ENCODE peak calls at places on chromosomes 16 and 17, in five cellular contexts. J, D, I, N and O are unnamed samples.

GRCh38 chr17:61411114-61411943 is 11.7 kb downstream of the TBX2 start:
- DNase-seq in J (no peak), D (peak), I (peak), N (peak), O (no peak)

GRCh38 chr16:74829637-74830036 is 55.0 kb upstream of the FA2H start:
- DNase-seq in J (no peak), D (no peak), I (no peak), N (no peak), O (no peak)

GRCh38 chr17:34519286-34519685 is 60.1 kb upstream of the TMEM132E start:
- DNase-seq in J (no peak), D (peak), I (no peak), N (no peak), O (no peak)

GRCh38 chr16:74321356-74321755 is 24.7 kb downstream of the PSMD7 start:
- DNase-seq in J (no peak), D (no peak), I (peak), N (no peak), O (no peak)

GRCh38 chr17:27915715-27916114 is 22.6 kb upstream of the LYRM9 start:
- DNase-seq in J (no peak), D (no peak), I (no peak), N (no peak), O (no peak)

GRCh38 chr16:29009050-29009837 is 24.4 kb downstream of the LAT start:
- DNase-seq in J (no peak), D (no peak), I (no peak), N (no peak), O (no peak)

GRCh38 chr17:27538156-27538955 is 82.1 kb downstream of the KSR1 start:
- DNase-seq in J (no peak), D (no peak), I (no peak), N (peak), O (no peak)

GRCh38 chr17:63364387-63364786 is 81.7 kb downstream of the CYB561 start:
- DNase-seq in J (no peak), D (no peak), I (peak), N (peak), O (no peak)

GRCh38 chr16:48446534-48446920 is 61.3 kb upstream of the SIAH1 start:
- DNase-seq in J (no peak), D (no peak), I (no peak), N (no peak), O (no peak)

GRCh38 chr17:81511800-81512559 is 619 bp downstream of the ACTG1 start:
- DNase-seq in J (peak), D (peak), I (no peak), N (no peak), O (no peak)

GRCh38 chr16:9658157-9658556 is 524.1 kb downstream of the GRIN2A start:
- DNase-seq in J (no peak), D (no peak), I (no peak), N (no peak), O (no peak)

GRCh38 chr16:6753553-6753952 is 579.1 kb upstream of the RBFOX1 start:
- DNase-seq in J (no peak), D (no peak), I (no peak), N (no peak), O (no peak)

GRCh38 chr16:79380990-79381389 is 219.5 kb downstream of the MAF start:
- DNase-seq in J (no peak), D (no peak), I (no peak), N (no peak), O (no peak)

GRCh38 chr17:752002-752619 is at the start of gene GEMIN4:
- DNase-seq in J (peak), D (peak), I (peak), N (peak), O (no peak)

GRCh38 chr16:29852654-29853053 is 10.4 kb downstream of the CDIPT start:
- DNase-seq in J (no peak), D (no peak), I (no peak), N (peak), O (no peak)

GRCh38 chr16:80672379-80672778 is 131.6 kb downstream of the DYNLRB2 start:
- DNase-seq in J (no peak), D (no peak), I (no peak), N (no peak), O (no peak)

GRCh38 chr17:57862990-57863667 is 13.3 kb upstream of the MRPS23 start:
- DNase-seq in J (no peak), D (no peak), I (no peak), N (no peak), O (no peak)

GRCh38 chr17:79607941-79608728 is 2.7 kb downstream of the RBFOX3 start:
- DNase-seq in J (no peak), D (peak), I (no peak), N (peak), O (no peak)

GRCh38 chr17:31580331-31581021 is 189.0 kb downstream of the RAB11FIP4 start:
- DNase-seq in J (peak), D (no peak), I (no peak), N (peak), O (no peak)

GRCh38 chr17:43665387-43666101 is 3.8 kb upstream of the MEOX1 start:
- DNase-seq in J (no peak), D (no peak), I (no peak), N (no peak), O (no peak)

GRCh38 chr16:51134269-51134812 is 16.7 kb downstream of the SALL1 start:
- DNase-seq in J (no peak), D (no peak), I (no peak), N (no peak), O (no peak)

GRCh38 chr16:62805221-62805857 is 769.1 kb upstream of the CDH8 start:
- DNase-seq in J (no peak), D (no peak), I (no peak), N (no peak), O (no peak)

GRCh38 chr17:77684803-77685580 is 273.5 kb upstream of the TNRC6C start:
- DNase-seq in J (no peak), D (no peak), I (no peak), N (no peak), O (no peak)

GRCh38 chr16:68642047-68642435 is 3.1 kb upstream of the CDH3 start:
- DNase-seq in J (no peak), D (no peak), I (no peak), N (no peak), O (no peak)

GRCh38 chr16:23408242-23409201 is 44.5 kb downstream of the COG7 start:
- DNase-seq in J (no peak), D (peak), I (peak), N (peak), O (no peak)

GRCh38 chr16:49643429-49644142 is 212.3 kb downstream of the ZNF423 start:
- DNase-seq in J (no peak), D (no peak), I (no peak), N (peak), O (no peak)

GRCh38 chr17:7357381-7357780 is 2.4 kb downstream of the TMEM95 start:
- DNase-seq in J (no peak), D (no peak), I (no peak), N (no peak), O (no peak)

GRCh38 chr16:6694636-6695035 is 638.0 kb upstream of the RBFOX1 start:
- DNase-seq in J (no peak), D (no peak), I (no peak), N (no peak), O (no peak)

GRCh38 chr16:75074920-75075687 is 41.5 kb downstream of the LDHD start:
- DNase-seq in J (peak), D (no peak), I (no peak), N (no peak), O (no peak)

GRCh38 chr16:67268136-67268579 is 11.2 kb upstream of the PLEKHG4 start:
- DNase-seq in J (peak), D (peak), I (no peak), N (peak), O (no peak)

GRCh38 chr17:10754109-10754508 is 24.3 kb upstream of the TMEM220 start:
- DNase-seq in J (no peak), D (peak), I (peak), N (no peak), O (no peak)

GRCh38 chr16:27642753-27643152 is 92.8 kb downstream of the KATNIP start:
- DNase-seq in J (no peak), D (peak), I (no peak), N (no peak), O (no peak)

GRCh38 chr16:57252148-57252721 is 7.2 kb downstream of the ARL2BP start:
- DNase-seq in J (peak), D (no peak), I (no peak), N (no peak), O (no peak)

GRCh38 chr17:50469005-50469605 is 425 bp upstream of the CHAD start:
- DNase-seq in J (no peak), D (no peak), I (no peak), N (no peak), O (no peak)

GRCh38 chr16:75555707-75556512 is at the start of gene TMEM231:
- DNase-seq in J (peak), D (peak), I (peak), N (peak), O (peak)

GRCh38 chr17:56497132-56497531 is 96.4 kb upstream of the NOG start:
- DNase-seq in J (no peak), D (no peak), I (no peak), N (no peak), O (no peak)
- H3K27ac ChIP-seq in J (no peak), D (no peak), I (no peak), N (no peak), O (no peak)

DNA sequence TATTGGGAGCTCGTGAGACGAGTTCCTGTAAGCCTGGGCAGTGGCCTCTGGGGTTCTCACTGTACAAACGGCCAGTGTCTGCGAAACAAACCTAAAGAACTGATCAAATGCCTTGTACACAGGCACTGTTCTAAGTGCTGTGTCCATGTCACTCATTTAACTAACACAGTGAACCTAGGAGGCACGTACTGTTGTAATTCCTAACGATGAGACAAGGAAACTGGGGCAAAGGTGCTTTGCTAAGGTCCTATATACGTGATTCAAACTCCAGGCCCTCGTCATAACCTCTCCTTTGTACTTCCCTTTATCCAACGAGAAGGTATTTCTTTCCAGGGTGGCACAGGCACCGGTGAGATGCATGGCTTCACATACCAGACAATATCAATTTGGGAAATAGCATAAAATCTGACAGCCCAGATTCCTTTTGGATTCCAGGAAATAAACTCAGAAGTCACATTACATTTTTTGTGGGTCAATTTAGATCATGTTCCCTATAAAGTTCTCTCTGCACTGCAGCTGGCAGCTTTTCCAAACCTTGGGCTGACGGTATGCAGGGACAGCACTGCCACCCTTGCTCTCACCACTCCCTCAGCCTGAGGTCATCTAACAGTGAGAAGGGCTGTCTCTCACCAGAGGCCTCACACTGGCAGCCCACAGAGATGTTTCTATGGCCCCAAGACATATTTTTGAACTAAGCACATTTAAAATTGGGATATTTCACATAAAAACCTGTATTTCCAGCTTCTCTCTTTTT is 18.3 kb downstream of the GLYR1 start:
- DNase-seq in J (no peak), D (no peak), I (peak), N (no peak), O (no peak)
- H3K27ac ChIP-seq in J (no peak), D (no peak), I (peak), N (no peak), O (no peak)

DNA sequence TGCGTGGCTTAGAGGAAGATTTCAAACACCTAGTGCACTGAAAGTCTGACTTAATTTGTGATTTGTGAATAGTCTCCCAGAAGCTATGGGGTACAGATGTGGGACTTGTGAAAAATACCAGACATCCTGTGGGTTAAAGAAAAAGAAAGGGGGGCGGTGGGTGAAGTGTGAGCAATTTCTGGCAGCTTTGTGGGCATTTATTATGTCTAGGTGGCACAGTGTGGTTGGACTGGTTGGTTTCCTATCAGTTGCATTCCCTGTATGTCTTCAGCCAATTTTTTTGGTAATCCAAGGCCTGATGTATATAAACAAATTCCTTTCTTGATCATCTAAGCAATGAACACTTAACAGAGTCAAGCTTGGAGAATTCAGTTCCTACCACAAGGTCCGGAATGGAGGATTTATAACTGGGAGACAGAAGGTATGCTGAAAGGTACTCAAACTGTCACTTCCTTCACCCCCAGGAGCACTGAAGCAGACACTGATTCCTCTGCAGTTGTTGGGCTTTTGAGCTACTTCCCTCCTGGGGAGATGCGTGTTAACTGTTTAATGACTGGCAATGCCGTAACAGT is 211.6 kb downstream of the WWOX start:
- DNase-seq in J (no peak), D (no peak), I (no peak), N (peak), O (no peak)
- H3K27ac ChIP-seq in J (no peak), D (no peak), I (no peak), N (no peak), O (no peak)

DNA sequence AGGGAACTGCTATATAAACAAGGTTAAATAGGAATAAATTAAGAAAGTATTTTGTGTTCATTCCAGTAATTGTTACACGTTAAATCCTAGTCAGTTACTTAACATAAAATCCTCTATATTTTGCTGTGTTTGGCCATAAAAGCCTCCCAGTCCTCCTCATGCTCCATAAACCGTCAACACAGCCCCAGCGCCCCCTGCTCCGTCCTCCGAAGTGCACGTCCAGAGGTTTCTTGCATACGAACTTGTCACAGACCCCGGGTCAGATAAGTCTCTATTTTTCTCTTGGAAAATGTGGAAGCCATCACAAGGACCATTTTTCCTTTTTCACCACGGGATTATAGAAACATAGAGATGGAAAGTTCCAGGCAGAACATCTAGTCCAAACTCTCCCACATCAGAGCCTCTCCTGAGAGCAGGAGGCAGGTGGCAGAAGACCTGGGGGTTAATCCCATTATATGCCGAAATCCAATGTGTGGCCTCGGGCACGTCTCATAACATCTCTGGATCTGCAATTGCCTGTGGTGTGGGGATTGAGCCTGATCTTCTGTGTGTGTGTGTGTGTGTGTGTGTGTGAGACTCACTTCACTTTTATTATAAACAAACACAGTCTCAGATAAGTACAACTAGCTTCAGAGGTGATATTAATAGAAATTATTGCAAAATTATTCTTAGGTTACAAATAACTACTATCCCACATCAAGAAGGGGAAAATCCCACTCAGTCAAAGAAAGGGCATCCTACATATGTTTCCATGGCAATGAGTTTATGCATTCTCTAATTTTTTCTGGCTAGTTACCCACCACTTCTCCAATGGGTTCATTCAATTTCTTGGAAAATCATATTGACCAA is 199.0 kb downstream of the FOXL1 start:
- DNase-seq in J (no peak), D (no peak), I (no peak), N (no peak), O (no peak)
- H3K27ac ChIP-seq in J (no peak), D (no peak), I (no peak), N (no peak), O (no peak)

GRCh38 chr16:12124742-12125141 is 148.2 kb downstream of the SNX29 start:
- DNase-seq in J (no peak), D (no peak), I (no peak), N (no peak), O (no peak)
- H3K27ac ChIP-seq in J (no peak), D (no peak), I (no peak), N (no peak), O (no peak)

GRCh38 chr17:68344701-68345136 is 53.4 kb downstream of the ARSG start:
- DNase-seq in J (no peak), D (no peak), I (no peak), N (no peak), O (no peak)

GRCh38 chr17:68347380-68347779 is 56.1 kb downstream of the ARSG start:
- DNase-seq in J (no peak), D (no peak), I (no peak), N (no peak), O (no peak)

GRCh38 chr17:68349157-68349556 is 57.9 kb downstream of the ARSG start:
- DNase-seq in J (no peak), D (no peak), I (no peak), N (no peak), O (no peak)

GRCh38 chr17:68343976-68344375 is 52.7 kb downstream of the ARSG start:
- DNase-seq in J (no peak), D (peak), I (no peak), N (no peak), O (no peak)

DNA sequence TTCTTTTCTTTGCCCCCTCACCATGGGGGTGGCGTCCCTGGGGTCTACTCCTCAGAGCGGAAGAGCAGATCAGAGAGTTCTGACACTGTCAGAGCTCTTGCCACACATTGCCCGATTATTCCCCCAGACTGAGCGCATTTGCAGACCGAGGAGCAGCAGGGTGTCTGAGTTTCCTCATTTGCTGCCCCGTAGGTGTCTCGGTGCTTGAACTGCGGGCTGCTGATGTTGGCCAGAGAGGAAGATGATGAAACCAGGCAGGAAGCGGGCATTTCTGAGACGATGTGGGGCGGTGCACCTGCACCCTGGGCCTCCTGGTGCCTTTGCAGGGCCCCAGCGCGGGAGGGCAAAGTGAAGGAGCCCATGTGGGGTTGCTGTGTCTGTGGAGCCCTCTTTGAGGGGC is 55.2 kb downstream of the ARSG start:
- DNase-seq in J (peak), D (no peak), I (no peak), N (no peak), O (no peak)
- H3K27ac ChIP-seq in J (peak), D (no peak), I (no peak), N (no peak), O (no peak)

GRCh38 chr17:41962768-41963434 is 3.7 kb upstream of the CNP start:
- DNase-seq in J (peak), D (peak), I (peak), N (peak), O (no peak)
- H3K27ac ChIP-seq in J (no peak), D (no peak), I (no peak), N (no peak), O (no peak)